ENCODE peak calls at places on chromosomes 1 and 21, in eight cellular contexts. P is IMR-90, C is A549, T is SK-N-SH, N is HepG2, L is WTC11, A is H1, B is GM12878. E is an unnamed sample.

GRCh38 chr1:10161121-10161520 is 49.2 kb upstream of the KIF1B start:
- DNase-seq in P (no peak), C (no peak), T (no peak), N (no peak), L (no peak), A (no peak), B (no peak), E (no peak)

GRCh38 chr1:9589719-9590157 is 1.0 kb downstream of the TMEM201 start:
- DNase-seq in P (peak), C (peak), T (no peak), N (no peak), L (no peak), A (no peak), B (no peak), E (no peak)

GRCh38 chr1:103125219-103125618 is 16.9 kb upstream of the COL11A1 start:
- DNase-seq in P (no peak), C (no peak), T (no peak), N (no peak), L (no peak), A (no peak), B (no peak), E (no peak)

GRCh38 chr21:33020558-33021100 is 5.1 kb upstream of the OLIG2 start:
- DNase-seq in P (no peak), C (no peak), T (peak), N (no peak), L (no peak), A (no peak), B (no peak), E (no peak)

GRCh38 chr1:78535286-78535685 is 44.5 kb downstream of the PTGFR start:
- DNase-seq in P (no peak), C (no peak), T (no peak), N (no peak), L (no peak), A (no peak), B (no peak), E (no peak)

GRCh38 chr21:31278511-31279155 is 65.4 kb downstream of the TIAM1 start:
- DNase-seq in P (peak), C (no peak), T (no peak), N (no peak), L (no peak), A (no peak), B (no peak), E (no peak)

GRCh38 chr1:220366269-220366668 is 94.0 kb upstream of the RAB3GAP2 start:
- DNase-seq in P (no peak), C (no peak), T (no peak), N (no peak), L (no peak), A (no peak), B (no peak), E (no peak)

GRCh38 chr1:56297191-56297590 is 282.2 kb downstream of the PLPP3 start:
- DNase-seq in P (no peak), C (no peak), T (no peak), N (no peak), L (no peak), A (no peak), B (no peak), E (no peak)

GRCh38 chr1:213538251-213538650 is 449.5 kb upstream of the PROX1 start:
- DNase-seq in P (no peak), C (no peak), T (no peak), N (no peak), L (no peak), A (no peak), B (no peak), E (no peak)

GRCh38 chr1:230502996-230503395 is 76.9 kb upstream of the PGBD5 start:
- DNase-seq in P (no peak), C (no peak), T (no peak), N (no peak), L (no peak), A (no peak), B (no peak), E (no peak)

GRCh38 chr1:22636927-22637326 is 499 bp downstream of the C1QA start:
- DNase-seq in P (no peak), C (no peak), T (no peak), N (no peak), L (no peak), A (no peak), B (no peak), E (no peak)

GRCh38 chr1:199522338-199522737 is 505.2 kb upstream of the NR5A2 start:
- DNase-seq in P (peak), C (no peak), T (no peak), N (no peak), L (no peak), A (no peak), B (no peak), E (no peak)

GRCh38 chr21:33042812-33043211 is 17.1 kb downstream of the OLIG2 start:
- DNase-seq in P (peak), C (peak), T (no peak), N (no peak), L (no peak), A (no peak), B (no peak), E (no peak)

GRCh38 chr1:198116469-198116868 is 40.3 kb upstream of the NEK7 start:
- DNase-seq in P (no peak), C (no peak), T (no peak), N (no peak), L (no peak), A (no peak), B (no peak), E (no peak)

GRCh38 chr1:167815650-167816049 is 93.9 kb downstream of the MPZL1 start:
- DNase-seq in P (no peak), C (no peak), T (no peak), N (no peak), L (no peak), A (no peak), B (no peak), E (no peak)
- TF ChIP-seq USF2 in P (no peak), C (no peak), T (no peak), N (no peak), L (no peak), A (no peak), B (no peak), E (no peak)

GRCh38 chr1:66242646-66243547 is 291.1 kb upstream of the SGIP1 start:
- DNase-seq in P (peak), C (peak), T (peak), N (peak), L (peak), A (peak), B (no peak), E (peak)

GRCh38 chr1:66240491-66241484 is 293.2 kb upstream of the SGIP1 start:
- DNase-seq in P (peak), C (no peak), T (no peak), N (no peak), L (no peak), A (no peak), B (no peak), E (no peak)

GRCh38 chr1:66244429-66244828 is 289.5 kb upstream of the SGIP1 start:
- DNase-seq in P (no peak), C (no peak), T (peak), N (no peak), L (no peak), A (no peak), B (no peak), E (no peak)

GRCh38 chr1:66246371-66247262 is 287.3 kb upstream of the SGIP1 start:
- DNase-seq in P (no peak), C (no peak), T (no peak), N (no peak), L (no peak), A (no peak), B (no peak), E (no peak)

DNA sequence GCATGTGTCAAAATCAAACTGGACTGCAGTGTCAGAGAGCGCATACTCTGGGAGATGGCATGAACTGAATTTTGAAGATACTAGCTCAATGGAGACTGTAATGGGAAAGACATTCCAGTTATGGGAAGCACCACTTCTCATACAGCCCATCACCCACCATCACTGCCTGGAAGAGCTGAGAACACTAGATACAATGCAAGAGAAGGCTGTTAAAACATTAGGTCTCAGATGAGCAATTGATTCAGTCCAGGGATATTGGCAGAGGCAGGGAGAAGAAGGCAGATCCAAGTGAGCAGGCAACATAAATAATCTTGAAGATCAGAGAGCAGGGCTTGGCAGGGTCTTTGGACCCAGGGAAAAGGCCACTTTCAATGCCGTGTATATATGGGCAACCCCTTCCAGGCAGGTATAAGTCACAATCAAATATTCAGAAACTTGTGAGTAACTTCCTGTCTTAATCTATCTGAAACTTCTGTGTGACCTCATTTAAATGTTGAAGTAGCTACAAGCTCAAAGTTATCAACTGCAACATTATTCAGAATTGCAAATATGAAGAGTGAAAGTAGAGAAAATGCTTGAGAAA is 290.3 kb upstream of the SGIP1 start:
- DNase-seq in P (peak), C (no peak), T (no peak), N (no peak), L (no peak), A (no peak), B (no peak), E (no peak)
- TF ChIP-seq USF2 in P (no peak), C (no peak), T (no peak), N (no peak), L (no peak), A (no peak), B (no peak), E (no peak)

DNA sequence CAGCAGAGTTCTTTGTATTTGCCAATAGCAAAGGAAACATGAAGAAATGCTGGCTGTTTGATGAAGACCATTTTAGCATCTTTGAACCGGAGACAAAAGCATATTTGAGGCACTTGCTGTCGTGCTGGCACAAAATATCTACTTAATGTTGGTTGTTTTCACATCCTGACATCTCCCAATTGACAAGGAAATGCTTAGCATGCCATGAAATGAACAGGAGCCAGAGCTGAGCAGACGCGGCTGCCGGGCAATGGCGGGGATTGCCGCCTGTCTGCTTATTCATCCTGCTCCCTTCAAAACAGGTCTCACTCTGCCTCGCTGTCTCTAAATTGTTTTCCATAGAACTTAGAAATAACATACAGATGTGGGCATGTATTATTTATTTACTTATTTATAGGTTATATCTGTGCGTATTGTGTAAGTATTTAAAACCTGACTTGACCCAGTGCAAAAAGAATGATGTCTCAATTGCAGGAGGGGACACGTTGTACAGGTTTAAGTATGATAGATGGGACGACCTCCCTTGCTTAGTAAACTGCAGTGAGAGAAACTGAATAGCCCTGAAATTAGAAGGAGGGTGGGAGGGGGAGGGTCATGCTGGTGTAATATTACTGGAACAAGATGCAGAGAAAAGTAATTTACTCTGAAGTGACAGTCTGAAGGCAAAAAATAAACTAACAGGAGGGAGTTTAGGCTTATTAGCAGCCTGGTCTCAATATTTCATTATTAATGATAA is 590.3 kb upstream of the PLXNA2 start:
- DNase-seq in P (no peak), C (no peak), T (no peak), N (no peak), L (no peak), A (no peak), B (no peak), E (no peak)
- TF ChIP-seq USF2 in P (no peak), C (no peak), T (no peak), N (no peak), L (no peak), A (no peak), B (no peak), E (no peak)

GRCh38 chr1:12450831-12451559 is 167.0 kb downstream of the DHRS3 start:
- DNase-seq in P (no peak), C (no peak), T (no peak), N (no peak), L (no peak), A (no peak), B (no peak), E (no peak)
- TF ChIP-seq USF2 in P (no peak), C (no peak), T (no peak), N (no peak), L (no peak), A (no peak), B (no peak), E (no peak)

DNA sequence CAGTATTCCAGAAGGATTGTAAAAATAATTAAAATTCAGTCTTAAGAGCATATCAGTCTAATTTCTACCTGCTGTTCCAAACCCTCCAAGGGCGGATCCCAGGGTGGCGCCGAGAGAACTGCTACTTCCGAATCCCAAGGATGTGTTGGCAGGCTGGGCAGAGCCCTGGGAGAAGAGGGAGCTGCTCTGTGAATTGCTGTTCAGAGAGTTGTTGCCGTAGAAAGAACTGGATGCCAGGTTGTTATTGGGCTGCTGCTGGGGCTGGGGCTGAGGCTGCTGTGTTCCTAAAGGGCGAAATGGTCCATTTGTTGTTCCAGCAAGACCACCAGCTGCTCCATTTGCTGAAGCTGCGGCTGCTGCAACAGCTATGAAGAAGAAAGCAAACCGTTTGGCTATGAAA is 57.4 kb upstream of the SDC3 start:
- DNase-seq in P (no peak), C (no peak), T (peak), N (no peak), L (no peak), A (no peak), B (no peak), E (no peak)
- TF ChIP-seq USF2 in P (no peak), C (no peak), T (no peak), N (no peak), L (no peak), A (no peak), B (no peak), E (no peak)

GRCh38 chr21:25934130-25934529 is 199.4 kb downstream of the GABPA start:
- DNase-seq in P (peak), C (no peak), T (no peak), N (no peak), L (no peak), A (no peak), B (no peak), E (no peak)

GRCh38 chr21:25925936-25926335 is 191.2 kb downstream of the GABPA start:
- DNase-seq in P (peak), C (no peak), T (no peak), N (no peak), L (no peak), A (no peak), B (no peak), E (no peak)

GRCh38 chr21:25927195-25927880 is 192.6 kb downstream of the GABPA start:
- DNase-seq in P (no peak), C (no peak), T (no peak), N (no peak), L (no peak), A (no peak), B (no peak), E (no peak)

GRCh38 chr21:25931791-25932190 is 197.0 kb downstream of the GABPA start:
- DNase-seq in P (no peak), C (no peak), T (no peak), N (no peak), L (no peak), A (no peak), B (no peak), E (no peak)

DNA sequence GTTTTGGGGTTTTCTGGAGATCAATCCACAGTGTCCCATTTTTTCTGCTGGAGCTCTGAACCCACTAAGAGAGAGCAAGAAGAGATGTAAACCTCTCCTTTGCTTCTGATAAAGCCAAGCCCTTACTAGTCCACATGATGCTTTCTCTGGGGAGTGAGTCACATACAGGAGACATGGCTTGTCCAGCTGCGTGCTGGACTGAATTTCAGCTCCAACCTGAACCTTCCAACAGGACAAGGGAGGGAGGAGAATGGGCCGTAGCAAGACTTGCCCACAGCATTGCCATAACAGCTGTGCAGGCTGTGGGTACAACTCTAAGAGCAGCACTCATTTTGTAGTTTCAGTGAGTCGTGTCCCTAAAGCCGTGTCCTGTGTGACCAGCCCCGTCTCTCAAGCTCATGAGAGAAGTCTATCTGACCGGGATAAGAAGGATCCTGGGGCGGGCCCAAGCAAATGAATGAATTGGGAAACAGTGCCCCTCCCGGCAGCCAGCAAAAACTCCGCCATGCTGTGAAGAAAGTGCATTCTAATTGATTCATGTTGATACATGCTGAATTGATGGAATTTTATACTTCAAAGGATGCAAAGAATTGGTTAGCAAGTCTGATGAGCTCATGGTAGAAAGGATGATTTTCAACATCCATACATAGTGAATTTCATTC is 195.2 kb downstream of the GABPA start:
- DNase-seq in P (peak), C (no peak), T (no peak), N (no peak), L (no peak), A (no peak), B (no peak), E (peak)
- TF ChIP-seq USF2 in P (peak), C (no peak), T (no peak), N (no peak), L (no peak), A (no peak), B (no peak), E (no peak)

E was measured in K562.